ENCODE peak calls at places on chromosome 2, in seven cellular contexts. D is chondrocyte, P is OCI-LY7, F is GM06990, E is IMR-90, Q is choroid plexus epithelial cell, L is A549. X is an unnamed sample.

GRCh38 chr2:120885311-120885710 is 149.6 kb downstream of the GLI2 start:
- DNase-seq in D (peak; percentile 92), P (no peak), F (no peak), E (no peak), Q (no peak), L (no peak), X (no peak)

GRCh38 chr2:136917281-136917680 is 151.9 kb downstream of the THSD7B start:
- DNase-seq in D (no peak), P (no peak), F (no peak), E (no peak), Q (no peak), L (no peak), X (no peak)

GRCh38 chr2:134107402-134107801 is 146.5 kb upstream of the MGAT5 start:
- DNase-seq in D (no peak), P (no peak), F (no peak), E (no peak), Q (no peak), L (no peak), X (no peak)

GRCh38 chr2:65722028-65722427 is 289.6 kb upstream of the SPRED2 start:
- DNase-seq in D (no peak), P (no peak), F (no peak), E (peak; percentile 10), Q (peak; percentile 65), L (peak; percentile 21), X (no peak)

GRCh38 chr2:28286678-28287077 is 106.0 kb upstream of the FOSL2 start:
- DNase-seq in D (no peak), P (no peak), F (no peak), E (peak; percentile 60), Q (peak; percentile 89), L (no peak), X (peak; percentile 58)

GRCh38 chr2:103427567-103427966 is 665.7 kb downstream of the TMEM182 start:
- DNase-seq in D (no peak), P (no peak), F (no peak), E (no peak), Q (no peak), L (no peak), X (no peak)

GRCh38 chr2:45968946-45969584 is 317.6 kb downstream of the PRKCE start:
- DNase-seq in D (no peak), P (no peak), F (no peak), E (peak; percentile 45), Q (peak; percentile 58), L (no peak), X (peak; percentile 72)

GRCh38 chr2:14572588-14573089 is 59.9 kb upstream of the LRATD1 start:
- DNase-seq in D (no peak), P (no peak), F (no peak), E (no peak), Q (no peak), L (no peak), X (no peak)

GRCh38 chr2:119782308-119783027 is 22.7 kb downstream of the PTPN4 start:
- DNase-seq in D (no peak), P (no peak), F (no peak), E (no peak), Q (peak; percentile 8), L (no peak), X (no peak)

GRCh38 chr2:11377915-11378649 is 33.6 kb upstream of the ROCK2 start:
- DNase-seq in D (no peak), P (peak; percentile 63), F (peak; percentile 73), E (peak; percentile 79), Q (no peak), L (no peak), X (no peak)

GRCh38 chr2:12819098-12819465 is 102.3 kb downstream of the TRIB2 start:
- DNase-seq in D (no peak), P (no peak), F (no peak), E (peak; percentile 99), Q (peak; percentile 99), L (no peak), X (peak; percentile 98)

GRCh38 chr2:198165289-198165688 is 360.9 kb downstream of the PLCL1 start:
- DNase-seq in D (no peak), P (no peak), F (no peak), E (no peak), Q (no peak), L (no peak), X (no peak)

GRCh38 chr2:43131051-43131889 is 95.1 kb downstream of the ZFP36L2 start:
- DNase-seq in D (no peak), P (peak; percentile 93), F (peak; percentile 72), E (peak; percentile 92), Q (peak; percentile 88), L (peak; percentile 87), X (peak; percentile 81)
- TF ChIP-seq CTCF in D (peak; percentile 74), P (peak; percentile 70), F (peak; percentile 47), E (peak; percentile 34), Q (peak; percentile 60), L (peak; percentile 89), X (peak; percentile 30)

GRCh38 chr2:113890253-113891235 is 655 bp downstream of the ACTR3 start:
- DNase-seq in D (no peak), P (peak; percentile 80), F (peak; percentile 72), E (peak; percentile 80), Q (peak; percentile 91), L (peak; percentile 69), X (peak; percentile 55)
- TF ChIP-seq CTCF in D (peak; percentile 46), P (no peak), F (peak; percentile 17), E (no peak), Q (no peak), L (no peak), X (no peak)

DNA sequence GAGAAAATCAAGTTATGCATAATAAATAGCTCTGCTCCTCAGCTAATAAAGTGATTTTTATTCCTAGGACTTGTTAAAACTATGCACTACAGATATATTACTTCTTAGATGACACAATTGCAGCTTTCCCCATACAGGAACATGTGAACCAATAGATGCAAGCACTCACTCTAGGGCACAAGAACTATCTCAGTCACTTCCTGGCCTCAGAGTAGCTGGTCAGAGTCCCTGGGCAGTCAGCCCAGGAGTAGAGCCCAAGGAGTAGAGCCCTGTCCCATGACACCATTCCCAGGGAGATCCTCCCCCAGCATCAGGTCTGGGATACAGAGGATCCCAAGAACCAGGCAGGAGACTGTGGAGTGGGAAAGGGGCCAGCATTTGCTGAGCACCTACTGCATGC is 2.7 kb downstream of the TNS1 start:
- DNase-seq in D (no peak), P (no peak), F (no peak), E (peak; percentile 91), Q (peak; percentile 82), L (no peak), X (peak; percentile 90)
- TF ChIP-seq CTCF in D (no peak), P (no peak), F (no peak), E (no peak), Q (no peak), L (no peak), X (no peak)

DNA sequence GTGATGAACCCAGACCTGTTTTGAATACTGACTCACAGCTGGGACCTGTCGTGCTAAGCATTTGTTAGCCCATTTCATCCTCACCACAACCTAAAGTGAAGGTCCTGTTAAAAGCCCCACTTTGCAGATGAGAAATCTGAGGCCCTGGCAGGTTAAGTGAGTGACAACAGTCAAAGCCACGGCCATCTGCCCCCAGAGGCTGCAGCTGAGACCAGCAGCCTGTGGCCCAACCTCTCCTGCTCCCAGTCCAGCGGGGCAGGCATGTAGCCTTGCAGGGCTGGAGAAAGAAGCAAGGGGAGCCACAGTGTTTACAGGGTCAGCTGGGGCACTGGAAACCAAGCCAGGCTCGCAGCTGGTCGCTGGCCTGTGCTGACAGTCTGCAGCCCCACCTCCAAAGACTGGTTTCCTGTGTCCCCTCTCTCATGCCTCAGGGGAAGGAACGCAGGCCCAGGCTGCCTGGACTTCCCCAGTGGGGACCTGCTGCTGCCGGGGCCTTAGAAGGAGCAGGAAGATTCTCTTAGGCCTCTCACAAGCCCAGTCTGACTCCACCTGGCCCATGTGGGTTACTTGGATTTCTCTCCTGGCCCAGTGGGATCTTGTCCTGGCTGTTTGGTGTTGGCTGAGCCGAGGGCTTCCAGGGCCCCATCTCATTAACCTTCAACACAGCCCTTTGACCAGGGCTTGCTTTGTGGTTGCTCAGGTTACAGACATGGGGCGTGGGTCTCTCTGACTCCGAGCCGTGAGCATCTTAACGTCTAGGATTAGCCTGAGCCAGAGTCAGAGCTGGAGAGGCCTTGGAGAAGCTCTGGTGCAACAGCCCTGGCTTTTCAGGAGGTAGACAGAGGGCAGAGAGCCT is 1.7 kb downstream of the INPP5D start:
- DNase-seq in D (no peak), P (peak; percentile 73), F (peak; percentile 68), E (peak; percentile 16), Q (peak; percentile 42), L (no peak), X (peak; percentile 28)
- TF ChIP-seq CTCF in D (peak; percentile 53), P (peak; percentile 67), F (peak; percentile 56), E (peak; percentile 2), Q (peak; percentile 36), L (no peak), X (peak; percentile 13)

GRCh38 chr2:47653036-47653435 is 129.9 kb upstream of the MSH6 start:
- DNase-seq in D (no peak), P (no peak), F (no peak), E (no peak), Q (no peak), L (no peak), X (no peak)

GRCh38 chr2:47655563-47655880 is 127.4 kb upstream of the MSH6 start:
- DNase-seq in D (no peak), P (peak; percentile 50), F (no peak), E (no peak), Q (no peak), L (no peak), X (no peak)

GRCh38 chr2:47654790-47655562 is 128.0 kb upstream of the MSH6 start:
- DNase-seq in D (no peak), P (peak; percentile 97), F (peak; percentile 62), E (no peak), Q (no peak), L (no peak), X (no peak)

GRCh38 chr2:47652041-47652713 is 130.8 kb upstream of the MSH6 start:
- DNase-seq in D (no peak), P (no peak), F (no peak), E (no peak), Q (no peak), L (no peak), X (no peak)

DNA sequence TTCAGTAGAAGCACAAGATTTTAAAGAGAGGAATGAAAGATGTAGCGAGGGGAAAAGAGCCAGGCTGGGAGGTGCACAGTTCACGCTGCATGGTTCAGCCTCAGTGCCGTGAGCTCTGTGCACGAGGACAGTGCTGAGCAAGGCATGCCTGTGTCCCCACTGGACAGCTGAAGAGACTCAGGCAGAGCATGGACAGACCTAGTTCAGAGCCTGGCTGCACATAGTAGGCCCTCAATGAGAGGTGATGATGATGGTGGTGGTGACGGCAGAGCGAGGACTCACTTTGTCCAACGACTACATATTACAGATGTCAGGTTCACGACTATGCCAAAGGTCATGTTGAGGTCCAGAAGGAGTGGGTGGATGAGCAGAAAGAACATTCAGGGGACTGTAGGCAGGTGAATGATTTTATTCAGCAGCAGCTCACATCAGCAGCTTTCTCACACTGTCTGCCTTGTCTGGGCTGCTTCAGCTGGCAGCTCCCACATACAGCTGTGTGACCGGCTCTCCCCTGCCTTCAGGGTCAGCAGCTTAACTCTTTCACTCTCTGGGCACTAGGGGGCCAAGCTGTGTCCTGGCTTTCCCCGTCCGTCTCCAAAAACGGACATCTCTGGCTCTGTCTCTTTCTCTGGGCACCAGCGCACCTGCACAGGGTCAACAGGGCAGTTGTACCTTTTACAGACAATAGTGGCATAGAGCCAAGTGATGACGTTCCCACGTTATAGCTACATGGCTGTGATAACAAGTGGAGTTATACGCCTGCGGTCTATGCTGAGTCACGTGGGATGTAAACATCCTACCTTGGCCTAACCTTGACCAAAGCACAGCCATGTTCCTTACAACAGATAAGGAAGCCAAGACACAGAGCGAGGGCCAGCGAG is 128.8 kb upstream of the MSH6 start:
- DNase-seq in D (no peak), P (peak; percentile 70), F (peak; percentile 25), E (peak; percentile 5), Q (peak; percentile 41), L (peak; percentile 20), X (no peak)
- TF ChIP-seq CTCF in D (peak; percentile 55), P (peak; percentile 73), F (peak; percentile 48), E (peak; percentile 6), Q (peak; percentile 49), L (peak; percentile 11), X (peak; percentile 6)

X was measured in foreskin fibroblast.